ENCODE peak calls at places on chromosomes 3 and 15, in five cellular contexts. A, T, U, C and Q are unnamed samples.

GRCh38 chr3:192747145-192747544 is 19.8 kb upstream of the FGF12 start:
- DNase-seq in A (no peak), C (no peak), T (no peak), U (no peak), Q (no peak)

GRCh38 chr3:192802957-192803899 is 75.9 kb upstream of the FGF12 start:
- DNase-seq in C (no peak), T (peak), A (no peak), U (no peak), Q (peak)

GRCh38 chr3:160667452-160667851 is 9.5 kb upstream of the ARL14 start:
- DNase-seq in A (no peak), U (no peak), T (peak), C (no peak), Q (no peak)

GRCh38 chr15:39118510-39118909 is 462.4 kb upstream of the THBS1 start:
- DNase-seq in T (peak), A (no peak), U (no peak), C (no peak), Q (peak)

GRCh38 chr3:47540281-47540680 is 26.8 kb upstream of the ELP6 start:
- DNase-seq in A (no peak), T (no peak), C (no peak), U (no peak), Q (no peak)

GRCh38 chr3:165617134-165617533 is 220.1 kb downstream of the BCHE start:
- DNase-seq in A (no peak), T (no peak), C (no peak), U (no peak), Q (no peak)

GRCh38 chr3:12994357-12994606 is 78.9 kb downstream of the IQSEC1 start:
- DNase-seq in U (no peak), T (no peak), C (no peak), A (peak), Q (no peak)

GRCh38 chr15:29978411-29979382 is 104.1 kb upstream of the GOLGA8J start:
- DNase-seq in T (peak), A (no peak), U (no peak), C (no peak), Q (no peak)

GRCh38 chr15:40061212-40061901 is 22.4 kb upstream of the SRP14 start:
- DNase-seq in T (no peak), A (no peak), U (no peak), C (no peak), Q (no peak)

GRCh38 chr15:58952751-58953150 is 19.3 kb upstream of the SLTM start:
- DNase-seq in T (peak), C (no peak), A (no peak), U (no peak), Q (peak)

GRCh38 chr15:57098896-57099295 is 180.5 kb downstream of the TCF12 start:
- DNase-seq in A (no peak), C (no peak), T (no peak), U (no peak), Q (no peak)

GRCh38 chr3:8769088-8769822 is at the start of gene OXTR:
- DNase-seq in A (peak), T (peak), C (peak), U (peak), Q (peak)

GRCh38 chr15:96372554-96372953 is 42.1 kb downstream of the NR2F2 start:
- DNase-seq in C (no peak), T (no peak), U (no peak), A (no peak), Q (no peak)

GRCh38 chr15:32870240-32871033 is 152.6 kb downstream of the GREM1 start:
- DNase-seq in A (no peak), C (no peak), U (no peak), T (peak), Q (peak)

GRCh38 chr15:87429754-87430153 is 826.8 kb downstream of the NTRK3 start:
- DNase-seq in T (no peak), C (no peak), U (no peak), A (no peak), Q (no peak)

GRCh38 chr15:31047437-31047836 is 54.1 kb downstream of the TRPM1 start:
- DNase-seq in T (no peak), A (no peak), U (no peak), C (no peak), Q (no peak)

GRCh38 chr3:188153498-188153948 is 434 bp upstream of the LPP start:
- DNase-seq in C (peak), T (peak), U (peak), A (peak), Q (peak)

GRCh38 chr3:190131329-190131728 is 10.6 kb upstream of the P3H2 start:
- DNase-seq in A (no peak), C (no peak), T (peak), U (no peak), Q (peak)

GRCh38 chr3:190229632-190230424 is 92.4 kb downstream of the CLDN1 start:
- DNase-seq in A (no peak), U (no peak), C (no peak), T (peak), Q (peak)

GRCh38 chr3:20511863-20512262 is 325.9 kb upstream of the SGO1 start:
- DNase-seq in A (no peak), T (peak), C (no peak), U (no peak), Q (peak)

GRCh38 chr3:39166134-39166710 is 12.8 kb upstream of the CSRNP1 start:
- DNase-seq in U (no peak), T (peak), C (no peak), A (no peak), Q (peak)

GRCh38 chr3:184868477-184868876 is 56.5 kb downstream of the VPS8 start:
- DNase-seq in C (no peak), A (no peak), U (no peak), T (no peak), Q (no peak)

GRCh38 chr3:60304103-60304502 is 947.1 kb downstream of the FHIT start:
- DNase-seq in A (no peak), C (no peak), T (peak), U (no peak), Q (no peak)

GRCh38 chr3:148873928-148874326 is 8.8 kb downstream of the CPA3 start:
- DNase-seq in U (no peak), T (no peak), C (no peak), A (no peak), Q (no peak)

GRCh38 chr3:49671291-49672288 is 2.6 kb upstream of the APEH start:
- DNase-seq in A (peak), U (peak), T (peak), C (peak), Q (peak)

GRCh38 chr3:42033741-42034140 is 57.4 kb upstream of the TRAK1 start:
- DNase-seq in T (no peak), U (peak), C (no peak), A (no peak), Q (no peak)

GRCh38 chr15:49589030-49589429 is 31.6 kb downstream of the FAM227B start:
- DNase-seq in T (no peak), C (no peak), U (no peak), A (no peak), Q (no peak)

GRCh38 chr15:26029146-26029545 is 166.0 kb upstream of the ATP10A start:
- DNase-seq in C (no peak), U (no peak), A (no peak), T (no peak), Q (no peak)

GRCh38 chr15:90082140-90082713 is 20.0 kb downstream of the IDH2 start:
- DNase-seq in U (no peak), A (no peak), T (peak), C (no peak), Q (no peak)

GRCh38 chr3:193190387-193190786 is 50.6 kb upstream of the PLAAT1 start:
- DNase-seq in T (peak), U (no peak), A (no peak), C (no peak), Q (no peak)